ENCODE peak calls at places on chromosomes 6 and 20, in six cellular contexts. One of them, this sample, is unnamed.

GRCh38 chr6:73003302-73003701 is 222.0 kb downstream of the KHDC1L start:
- DNase-seq in IMR-90: no peak
- DNase-seq in A549: no peak
- DNase-seq in K562: no peak
- DNase-seq in HepG2: no peak
- DNase-seq in GM12878: no peak
- DNase-seq in this sample: no peak

GRCh38 chr6:5012531-5012930 is 8.7 kb upstream of the RPP40 start:
- DNase-seq in IMR-90: peak
- DNase-seq in A549: no peak
- DNase-seq in K562: no peak
- DNase-seq in HepG2: no peak
- DNase-seq in GM12878: no peak
- DNase-seq in this sample: no peak

GRCh38 chr20:44083220-44083933 is 103.6 kb downstream of the JPH2 start:
- DNase-seq in IMR-90: peak
- DNase-seq in A549: no peak
- DNase-seq in K562: no peak
- DNase-seq in HepG2: no peak
- DNase-seq in GM12878: no peak
- DNase-seq in this sample: peak

GRCh38 chr6:125508793-125509192 is 207.0 kb upstream of the HDDC2 start:
- DNase-seq in IMR-90: no peak
- DNase-seq in A549: no peak
- DNase-seq in K562: no peak
- DNase-seq in HepG2: no peak
- DNase-seq in GM12878: no peak
- DNase-seq in this sample: no peak

GRCh38 chr6:7035837-7036249 is 71.9 kb upstream of the RREB1 start:
- DNase-seq in IMR-90: no peak
- DNase-seq in A549: no peak
- DNase-seq in K562: no peak
- DNase-seq in HepG2: no peak
- DNase-seq in GM12878: no peak
- DNase-seq in this sample: no peak

GRCh38 chr20:17795449-17796095 is 95.8 kb downstream of the BANF2 start:
- DNase-seq in IMR-90: no peak
- DNase-seq in A549: no peak
- DNase-seq in K562: no peak
- DNase-seq in HepG2: no peak
- DNase-seq in GM12878: no peak
- DNase-seq in this sample: no peak

GRCh38 chr20:6048391-6048790 is 5.5 kb downstream of the LRRN4 start:
- DNase-seq in IMR-90: no peak
- DNase-seq in A549: no peak
- DNase-seq in K562: no peak
- DNase-seq in HepG2: no peak
- DNase-seq in GM12878: no peak
- DNase-seq in this sample: no peak

GRCh38 chr6:56863366-56863765 is 91.5 kb upstream of the BEND6 start:
- DNase-seq in IMR-90: peak
- DNase-seq in A549: peak
- DNase-seq in K562: no peak
- DNase-seq in HepG2: peak
- DNase-seq in GM12878: no peak
- DNase-seq in this sample: no peak

GRCh38 chr20:40758790-40759189 is 69.8 kb upstream of the MAFB start:
- DNase-seq in IMR-90: no peak
- DNase-seq in A549: no peak
- DNase-seq in K562: no peak
- DNase-seq in HepG2: no peak
- DNase-seq in GM12878: no peak
- DNase-seq in this sample: no peak

GRCh38 chr6:43184268-43184985 is 2.4 kb downstream of the CUL9 start:
- DNase-seq in IMR-90: no peak
- DNase-seq in A549: no peak
- DNase-seq in K562: no peak
- DNase-seq in HepG2: no peak
- DNase-seq in GM12878: no peak
- DNase-seq in this sample: no peak

GRCh38 chr6:43183441-43183840 is 1.4 kb downstream of the CUL9 start:
- DNase-seq in IMR-90: no peak
- DNase-seq in A549: no peak
- DNase-seq in K562: no peak
- DNase-seq in HepG2: no peak
- DNase-seq in GM12878: no peak
- DNase-seq in this sample: no peak

GRCh38 chr6:43186706-43187105 is 4.7 kb downstream of the CUL9 start:
- DNase-seq in IMR-90: no peak
- DNase-seq in A549: no peak
- DNase-seq in K562: no peak
- DNase-seq in HepG2: no peak
- DNase-seq in GM12878: no peak
- DNase-seq in this sample: no peak

GRCh38 chr6:43186019-43186418 is 4.0 kb downstream of the CUL9 start:
- DNase-seq in IMR-90: no peak
- DNase-seq in A549: no peak
- DNase-seq in K562: no peak
- DNase-seq in HepG2: no peak
- DNase-seq in GM12878: no peak
- DNase-seq in this sample: no peak

DNA sequence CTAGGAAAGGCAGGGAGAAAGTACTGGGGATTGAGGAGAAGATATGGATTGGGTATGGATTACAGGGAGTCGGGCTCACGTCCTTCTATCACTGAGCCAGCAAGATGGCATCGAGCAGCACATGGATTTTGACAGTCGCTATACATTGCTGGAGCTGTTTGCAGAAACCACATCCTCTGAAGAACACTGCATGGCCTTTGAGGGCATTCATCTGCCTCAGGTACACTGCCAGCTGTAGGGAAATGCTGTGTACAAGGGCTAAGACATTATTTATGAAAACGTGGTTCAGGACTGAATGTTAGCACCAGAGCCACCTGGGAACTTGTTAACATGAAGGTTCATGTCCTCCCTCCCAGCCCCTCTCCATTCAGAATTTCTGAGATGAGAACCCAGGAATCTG is 3.4 kb downstream of the CUL9 start:
- DNase-seq in IMR-90: no peak
- DNase-seq in A549: no peak
- DNase-seq in K562: no peak
- DNase-seq in HepG2: no peak
- DNase-seq in GM12878: no peak
- DNase-seq in this sample: no peak
- TF ChIP-seq SMC3 in IMR-90: no peak
- TF ChIP-seq SMC3 in A549: no peak
- TF ChIP-seq SMC3 in K562: no peak
- TF ChIP-seq SMC3 in HepG2: no peak
- TF ChIP-seq SMC3 in GM12878: no peak
- TF ChIP-seq SMC3 in this sample: no peak

GRCh38 chr6:51300510-51300909 is 481.8 kb downstream of the TFAP2B start:
- DNase-seq in IMR-90: no peak
- DNase-seq in A549: no peak
- DNase-seq in K562: no peak
- DNase-seq in HepG2: no peak
- DNase-seq in GM12878: no peak
- DNase-seq in this sample: no peak

GRCh38 chr6:51299649-51300380 is 481.1 kb downstream of the TFAP2B start:
- DNase-seq in IMR-90: no peak
- DNase-seq in A549: no peak
- DNase-seq in K562: no peak
- DNase-seq in HepG2: no peak
- DNase-seq in GM12878: no peak
- DNase-seq in this sample: no peak

GRCh38 chr6:51303313-51303712 is 484.6 kb downstream of the TFAP2B start:
- DNase-seq in IMR-90: no peak
- DNase-seq in A549: no peak
- DNase-seq in K562: no peak
- DNase-seq in HepG2: no peak
- DNase-seq in GM12878: no peak
- DNase-seq in this sample: no peak

GRCh38 chr6:51301969-51302368 is 483.3 kb downstream of the TFAP2B start:
- DNase-seq in IMR-90: no peak
- DNase-seq in A549: no peak
- DNase-seq in K562: no peak
- DNase-seq in HepG2: no peak
- DNase-seq in GM12878: no peak
- DNase-seq in this sample: no peak
- TF ChIP-seq SMC3 in IMR-90: no peak
- TF ChIP-seq SMC3 in A549: no peak
- TF ChIP-seq SMC3 in K562: no peak
- TF ChIP-seq SMC3 in HepG2: no peak
- TF ChIP-seq SMC3 in GM12878: no peak
- TF ChIP-seq SMC3 in this sample: no peak

GRCh38 chr6:168496139-168496840 is 55.3 kb downstream of the SMOC2 start:
- DNase-seq in IMR-90: no peak
- DNase-seq in A549: no peak
- DNase-seq in K562: no peak
- DNase-seq in HepG2: no peak
- DNase-seq in GM12878: no peak
- DNase-seq in this sample: no peak

GRCh38 chr6:168494726-168495125 is 53.7 kb downstream of the SMOC2 start:
- DNase-seq in IMR-90: no peak
- DNase-seq in A549: no peak
- DNase-seq in K562: no peak
- DNase-seq in HepG2: no peak
- DNase-seq in GM12878: no peak
- DNase-seq in this sample: no peak

GRCh38 chr6:168495636-168496035 is 54.7 kb downstream of the SMOC2 start:
- DNase-seq in IMR-90: no peak
- DNase-seq in A549: no peak
- DNase-seq in K562: no peak
- DNase-seq in HepG2: no peak
- DNase-seq in GM12878: no peak
- DNase-seq in this sample: no peak

GRCh38 chr6:168495133-168495532 is 54.1 kb downstream of the SMOC2 start:
- DNase-seq in IMR-90: no peak
- DNase-seq in A549: no peak
- DNase-seq in K562: no peak
- DNase-seq in HepG2: no peak
- DNase-seq in GM12878: no peak
- DNase-seq in this sample: no peak

GRCh38 chr6:168493976-168494375 is 53.0 kb downstream of the SMOC2 start:
- DNase-seq in IMR-90: no peak
- DNase-seq in A549: no peak
- DNase-seq in K562: no peak
- DNase-seq in HepG2: no peak
- DNase-seq in GM12878: no peak
- DNase-seq in this sample: no peak
- TF ChIP-seq SMC3 in IMR-90: no peak
- TF ChIP-seq SMC3 in A549: no peak
- TF ChIP-seq SMC3 in K562: no peak
- TF ChIP-seq SMC3 in HepG2: no peak
- TF ChIP-seq SMC3 in GM12878: no peak
- TF ChIP-seq SMC3 in this sample: no peak

DNA sequence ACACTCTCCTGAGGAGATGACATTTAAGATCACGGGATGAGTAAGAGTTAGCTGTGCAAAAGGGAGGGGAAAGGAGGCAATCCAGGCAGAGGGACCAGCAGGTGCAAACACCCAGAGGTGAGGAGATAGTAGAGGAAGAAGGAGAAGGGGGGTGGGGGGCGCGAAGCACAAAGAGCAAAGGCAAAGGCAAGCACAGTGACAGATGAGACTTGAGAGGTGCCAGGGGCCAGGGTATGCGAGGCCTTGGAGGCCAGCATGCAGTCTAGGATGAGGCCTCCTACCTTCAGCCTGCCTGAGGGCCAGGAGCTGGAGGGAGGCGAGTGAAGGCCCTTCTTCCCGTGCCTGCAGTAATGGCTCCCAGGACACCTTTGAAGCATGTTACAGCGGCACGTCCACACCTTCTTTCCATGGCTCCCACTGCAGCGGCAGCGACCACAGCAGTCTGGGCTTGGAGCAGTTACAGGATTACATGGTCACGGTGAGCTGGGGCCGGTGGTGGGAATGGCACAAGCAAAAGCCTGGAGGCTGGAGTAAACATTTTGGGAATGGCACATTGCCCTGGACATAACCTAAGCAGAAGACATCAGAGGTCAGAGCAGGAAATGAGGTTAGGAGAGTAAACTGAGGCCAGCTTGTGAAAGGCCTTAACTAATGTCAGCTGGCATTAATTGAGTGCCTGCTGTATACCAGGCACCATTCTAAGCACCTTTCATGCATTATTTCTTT is 18.6 kb downstream of the CCM2L start:
- DNase-seq in IMR-90: no peak
- DNase-seq in A549: no peak
- DNase-seq in K562: no peak
- DNase-seq in HepG2: peak
- DNase-seq in GM12878: no peak
- DNase-seq in this sample: peak
- TF ChIP-seq SMC3 in IMR-90: no peak
- TF ChIP-seq SMC3 in A549: no peak
- TF ChIP-seq SMC3 in K562: no peak
- TF ChIP-seq SMC3 in HepG2: no peak
- TF ChIP-seq SMC3 in GM12878: no peak
- TF ChIP-seq SMC3 in this sample: no peak

DNA sequence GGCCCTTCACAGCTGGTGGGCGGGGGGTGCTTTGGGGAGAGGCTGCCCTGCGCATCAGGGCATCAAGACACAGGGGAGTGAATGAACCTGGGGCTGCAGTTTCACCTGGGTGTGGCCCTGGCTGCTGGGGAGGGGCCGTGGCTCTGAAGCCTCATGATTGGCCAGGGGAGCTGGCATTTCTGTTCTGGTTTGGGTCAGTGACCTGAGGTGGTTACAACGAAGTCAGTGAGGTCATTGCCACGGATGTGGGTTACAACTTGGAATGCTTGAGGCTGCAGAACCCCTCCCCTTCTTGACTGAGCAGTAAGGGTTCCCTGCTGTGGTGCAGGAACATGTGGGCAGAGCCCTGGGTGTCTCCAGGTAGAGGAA is 3.0 kb downstream of the TCEA2 start:
- DNase-seq in IMR-90: peak
- DNase-seq in A549: no peak
- DNase-seq in K562: peak
- DNase-seq in HepG2: no peak
- DNase-seq in GM12878: peak
- DNase-seq in this sample: no peak
- TF ChIP-seq SMC3 in IMR-90: no peak
- TF ChIP-seq SMC3 in A549: no peak
- TF ChIP-seq SMC3 in K562: no peak
- TF ChIP-seq SMC3 in HepG2: no peak
- TF ChIP-seq SMC3 in GM12878: no peak
- TF ChIP-seq SMC3 in this sample: no peak

DNA sequence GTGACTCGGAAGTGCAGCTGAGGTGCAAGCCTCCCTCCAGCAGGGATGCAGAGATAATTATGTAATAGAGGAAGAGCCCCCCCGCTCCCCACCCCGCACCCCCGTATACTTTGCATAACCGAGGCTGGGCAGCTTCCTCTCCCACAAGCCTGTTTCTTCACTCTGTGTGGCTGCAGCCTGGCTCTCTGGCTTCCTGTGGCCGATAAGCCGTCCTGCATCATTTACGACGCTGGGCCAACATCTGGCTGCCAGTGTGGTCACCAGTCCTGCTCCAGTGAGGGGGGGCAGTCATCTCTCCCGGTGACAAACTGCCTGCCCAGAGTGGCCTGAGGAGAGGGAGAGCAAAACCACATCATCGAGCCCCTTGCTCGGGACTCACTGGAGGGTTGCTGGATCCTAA is 59.2 kb downstream of the RBM38 start:
- DNase-seq in IMR-90: peak
- DNase-seq in A549: no peak
- DNase-seq in K562: peak
- DNase-seq in HepG2: no peak
- DNase-seq in GM12878: peak
- DNase-seq in this sample: peak
- TF ChIP-seq SMC3 in IMR-90: no peak
- TF ChIP-seq SMC3 in A549: no peak
- TF ChIP-seq SMC3 in K562: no peak
- TF ChIP-seq SMC3 in HepG2: no peak
- TF ChIP-seq SMC3 in GM12878: no peak
- TF ChIP-seq SMC3 in this sample: no peak

This sample was measured in SK-N-SH.